ENCODE peak calls at places on chromosomes 7 and 10, in ten cellular contexts. D is heart left ventricle, B is astrocyte, V is hepatocyte, T is bronchial epithelial cell, K is psoas muscle, A is brain microvascular endothelial cell, W is tibial nerve, O is left ventricle myocardium inferior, M is thoracic aorta. C is an unnamed sample. For H3K36me3, the result is how much of the 10 kb centered on the place peaks cover.

GRCh38 chr7:65840446-65840845 is 32.4 kb upstream of the VKORC1L1 start:
- DNase-seq in D (no peak), B (no peak), V (peak), T (no peak), K (no peak), A (no peak), W (no peak), O (no peak), M (no peak), C (no peak)

GRCh38 chr7:51011710-51012350 is 229.1 kb upstream of the GRB10 start:
- DNase-seq in D (no peak), B (no peak), V (no peak), T (no peak), K (no peak), A (no peak), W (no peak), O (no peak), M (no peak), C (no peak)

GRCh38 chr10:104080762-104081161 is 4.9 kb downstream of the COL17A1 start:
- DNase-seq in D (no peak), B (no peak), V (peak), T (peak), K (no peak), A (no peak), W (no peak), O (no peak), M (no peak), C (peak)

GRCh38 chr7:137304624-137305235 is 38.8 kb downstream of the PTN start:
- DNase-seq in D (no peak), B (peak), V (no peak), T (no peak), K (no peak), A (no peak), W (no peak), O (no peak), M (no peak), C (no peak)

GRCh38 chr7:73851410-73852338 is 9.3 kb upstream of the TMEM270 start:
- DNase-seq in D (no peak), B (peak), V (peak), T (peak), K (no peak), A (peak), W (no peak), O (no peak), M (no peak), C (peak)

GRCh38 chr10:95287281-95287680 is 3.5 kb downstream of the PDLIM1 start:
- DNase-seq in D (no peak), B (no peak), V (no peak), T (no peak), K (no peak), A (peak), W (no peak), O (no peak), M (no peak), C (no peak)

GRCh38 chr10:42933454-42934340 is 143.2 kb upstream of the RET start:
- DNase-seq in D (peak), B (no peak), V (peak), T (peak), K (no peak), A (no peak), W (no peak), O (no peak), M (no peak), C (no peak)

GRCh38 chr10:101843032-101843991 is at the start of gene KCNIP2:
- DNase-seq in D (peak), B (no peak), V (peak), T (no peak), K (no peak), A (no peak), W (no peak), O (peak), M (no peak), C (no peak)

GRCh38 chr10:366186-366585 is 230.9 kb downstream of the ZMYND11 start:
- DNase-seq in D (no peak), B (no peak), V (no peak), T (no peak), K (no peak), A (no peak), W (no peak), O (no peak), M (no peak), C (no peak)

GRCh38 chr7:44045226-44046014 is 918 bp downstream of the DBNL start:
- DNase-seq in D (no peak), B (no peak), V (no peak), T (peak), K (peak), A (no peak), W (no peak), O (no peak), M (no peak), C (no peak)

GRCh38 chr7:29255199-29255838 is 60.7 kb downstream of the CHN2 start:
- DNase-seq in D (no peak), B (no peak), V (no peak), T (no peak), K (no peak), A (no peak), W (no peak), O (no peak), M (no peak), C (peak)

GRCh38 chr7:26436996-26437547 is 145.4 kb downstream of the SNX10 start:
- DNase-seq in D (no peak), B (no peak), V (no peak), T (no peak), K (no peak), A (no peak), W (no peak), O (no peak), M (no peak), C (no peak)

GRCh38 chr7:143222782-143223181 is 945 bp downstream of the TAS2R40 start:
- DNase-seq in D (peak), B (no peak), V (no peak), T (no peak), K (no peak), A (no peak), W (no peak), O (peak), M (no peak), C (no peak)

GRCh38 chr10:92757066-92757716 is 67.4 kb downstream of the HHEX start:
- DNase-seq in D (peak), B (peak), V (peak), T (peak), K (peak), A (peak), W (peak), O (peak), M (peak), C (peak)
- TF ChIP-seq CTCF in D (peak), B (no peak), V (no peak), T (peak), K (no peak), A (peak), W (no peak), O (peak), M (peak), C (no peak)

GRCh38 chr10:132743925-132744490 is 41.9 kb downstream of the NKX6-2 start:
- DNase-seq in D (no peak), B (peak), V (no peak), T (no peak), K (no peak), A (peak), W (no peak), O (no peak), M (no peak), C (no peak)
- H3K36me3 ChIP-seq in D (under half), B (under half), V (under half), T (under half), K (under half), A (under half), W (under half), O (under half), M (under half), C (under half)

GRCh38 chr7:139127648-139128047 is 18.1 kb upstream of the ZC3HAV1 start:
- DNase-seq in D (no peak), B (no peak), V (no peak), T (no peak), K (no peak), A (no peak), W (no peak), O (no peak), M (no peak), C (no peak)
- TF ChIP-seq CTCF in D (no peak), B (no peak), V (no peak), T (no peak), K (no peak), A (no peak), W (no peak), O (no peak), M (no peak), C (no peak)

DNA sequence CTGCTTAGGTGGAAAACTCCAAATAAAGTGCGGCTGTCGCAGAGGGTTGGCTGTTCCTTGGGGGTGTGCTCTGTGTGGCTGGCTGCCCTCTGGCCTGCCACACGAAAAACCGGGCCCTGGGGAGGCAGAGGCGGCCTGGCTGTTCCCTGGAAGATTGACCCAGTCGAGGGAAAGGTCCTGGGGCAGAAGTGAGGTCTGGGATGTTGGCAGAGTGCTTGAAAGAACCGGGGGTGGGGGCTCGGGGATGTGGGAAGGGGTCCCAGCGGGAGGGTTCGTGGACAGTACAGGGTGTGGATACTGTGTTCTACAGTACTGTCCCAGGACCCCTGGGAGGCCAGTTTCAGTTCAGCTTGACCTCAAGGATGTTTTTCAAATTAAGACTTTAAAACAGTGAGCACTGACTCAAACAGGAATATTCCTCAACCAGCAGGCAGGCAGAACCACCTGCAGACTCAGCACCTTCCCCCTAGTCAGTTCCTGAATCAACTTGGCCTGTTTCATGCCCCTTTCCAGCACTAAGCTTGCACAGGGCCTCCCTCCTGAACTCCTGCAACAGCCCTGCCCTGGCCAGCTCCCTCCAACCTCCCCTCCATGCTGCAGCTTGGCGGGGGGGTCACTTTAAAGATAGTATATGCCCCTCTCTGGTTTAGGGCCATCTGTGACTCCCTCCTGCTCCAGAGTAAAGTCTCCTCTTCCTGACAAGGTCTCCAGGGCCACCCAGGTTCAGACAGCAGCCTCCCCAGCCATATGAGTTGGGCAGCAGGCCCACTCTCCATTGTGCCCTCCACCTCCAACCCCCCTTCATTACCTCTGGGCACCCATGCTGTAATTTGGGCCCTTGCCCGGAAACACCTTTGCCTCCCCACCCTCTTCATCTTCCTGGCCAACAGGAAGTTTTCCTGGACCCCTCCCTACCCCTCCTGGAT is 3.2 kb upstream of the ATP6V1F start:
- DNase-seq in D (peak), B (no peak), V (no peak), T (no peak), K (peak), A (no peak), W (no peak), O (peak), M (no peak), C (no peak)
- H3K36me3 ChIP-seq in D (under half), B (under half), V (under half), T (under half), K (half or more), A (half or more), W (under half), O (under half), M (under half), C (under half)

DNA sequence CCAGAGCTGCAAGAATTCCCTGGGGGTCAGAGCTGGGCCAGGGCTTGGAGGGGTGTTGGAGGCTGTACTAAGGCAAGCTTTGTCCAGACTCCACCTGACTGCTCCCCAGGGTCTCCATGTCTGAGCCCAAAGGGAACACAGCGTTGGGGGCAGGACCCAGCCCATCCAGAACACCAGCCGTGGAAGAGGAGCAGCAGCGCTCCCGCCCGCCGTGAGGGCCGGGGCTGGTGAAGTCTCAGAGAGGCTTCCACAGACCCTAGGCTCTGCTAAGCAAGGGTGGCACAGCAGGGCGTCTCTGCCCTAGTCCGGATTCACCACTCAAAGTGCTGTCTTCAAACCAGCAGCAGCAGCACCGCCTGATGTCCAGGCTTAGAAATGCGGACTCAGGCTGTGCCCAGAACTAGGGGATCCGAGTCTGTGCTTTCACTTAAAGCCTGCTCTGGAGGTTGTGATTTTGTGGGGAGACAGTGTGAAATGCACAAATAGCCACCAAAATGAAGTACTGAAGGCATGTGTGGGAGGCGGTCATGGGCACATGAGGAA is 16.7 kb upstream of the AQP1 start:
- DNase-seq in D (no peak), B (no peak), V (no peak), T (no peak), K (no peak), A (no peak), W (no peak), O (no peak), M (no peak), C (peak)
- TF ChIP-seq CTCF in D (no peak), B (no peak), V (peak), T (no peak), K (no peak), A (peak), W (no peak), O (no peak), M (no peak), C (peak)

GRCh38 chr7:99626661-99627060 is 9.9 kb downstream of the ZSCAN25 start:
- DNase-seq in D (no peak), B (no peak), V (no peak), T (no peak), K (no peak), A (no peak), W (no peak), O (no peak), M (no peak), C (no peak)
- H3K36me3 ChIP-seq in D (under half), B (under half), V (under half), T (under half), K (half or more), A (half or more), W (under half), O (half or more), M (half or more), C (under half)

GRCh38 chr7:128882134-128882533 is 19.5 kb downstream of the ATP6V1F start:
- DNase-seq in D (no peak), B (no peak), V (no peak), T (no peak), K (no peak), A (no peak), W (no peak), O (peak), M (no peak), C (no peak)

GRCh38 chr7:128881458-128882125 is 18.9 kb downstream of the ATP6V1F start:
- DNase-seq in D (no peak), B (no peak), V (no peak), T (no peak), K (no peak), A (no peak), W (no peak), O (peak), M (no peak), C (no peak)

GRCh38 chr7:128885370-128886187 is 22.9 kb downstream of the ATP6V1F start:
- DNase-seq in D (no peak), B (no peak), V (no peak), T (no peak), K (peak), A (no peak), W (no peak), O (no peak), M (no peak), C (no peak)

GRCh38 chr7:128884561-128885369 is 22.1 kb downstream of the ATP6V1F start:
- DNase-seq in D (no peak), B (no peak), V (no peak), T (no peak), K (peak), A (no peak), W (no peak), O (peak), M (no peak), C (no peak)

DNA sequence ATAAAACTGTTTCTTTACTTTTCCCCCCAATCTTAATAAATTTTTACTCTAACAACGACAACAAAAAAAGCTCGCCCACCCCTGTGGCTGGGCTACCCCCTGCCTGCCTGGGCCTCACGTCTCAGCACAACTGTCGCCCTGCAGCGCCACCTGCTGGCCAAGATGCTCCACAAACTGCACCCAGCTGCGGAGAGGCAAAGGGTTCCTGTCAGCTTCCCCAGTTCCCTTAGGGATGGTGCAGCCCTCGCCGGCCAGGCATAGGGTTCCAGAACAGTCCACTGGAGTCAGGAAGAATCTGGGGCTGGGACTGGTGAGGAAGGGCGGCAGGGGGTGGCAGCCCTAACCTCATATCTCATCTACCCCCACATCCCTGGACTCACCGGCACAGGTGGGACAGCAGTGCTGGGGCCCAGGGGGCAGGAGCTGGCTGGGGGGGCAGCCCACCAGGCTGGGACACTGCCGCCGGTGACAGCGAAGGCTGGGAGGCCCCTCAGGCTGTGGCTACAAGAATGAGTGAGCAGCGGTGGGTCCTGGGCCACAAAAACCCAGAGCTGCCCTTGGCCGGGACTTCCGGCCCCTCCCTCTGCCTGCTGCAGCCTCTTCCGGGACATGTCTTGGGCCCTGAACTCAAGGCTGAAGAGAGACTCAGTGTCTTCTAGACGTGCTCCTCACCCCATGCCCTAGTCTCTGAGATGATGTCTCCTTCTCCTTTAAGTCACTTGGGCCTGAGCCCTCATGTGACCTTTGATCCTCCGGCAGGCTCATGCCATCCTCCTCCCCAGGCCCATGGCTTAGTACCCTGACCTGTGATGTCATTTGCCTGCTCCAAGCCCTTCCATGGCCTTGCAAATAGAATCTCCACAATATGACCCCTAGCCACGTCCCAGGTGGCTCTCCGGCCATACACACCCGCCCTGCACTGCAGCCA is 21.2 kb downstream of the ATP6V1F start:
- DNase-seq in D (peak), B (no peak), V (peak), T (peak), K (peak), A (peak), W (peak), O (peak), M (no peak), C (peak)
- TF ChIP-seq CTCF in D (peak), B (peak), V (peak), T (peak), K (peak), A (peak), W (peak), O (peak), M (peak), C (peak)